ENCODE peak calls at places on chromosomes 5 and 9, in nine cellular contexts. M is foreskin fibroblast, S is iris pigment epithelial cell, W is dermis blood vessel endothelial cell, K is WTC11, B is sciatic nerve, D is posterior cingulate gyrus, N is astrocyte of the hippocampus, X is T-helper 9 cell. T is an unnamed sample.

GRCh38 chr9:130265431-130266235 is at the start of gene HMCN2:
- DNase-seq in N (peak), M (no peak), X (no peak), B (peak), S (peak), D (no peak), K (peak), W (peak), T (no peak)

GRCh38 chr9:84917366-84918063 is 248.0 kb downstream of the NTRK2 start:
- DNase-seq in N (no peak), S (no peak), X (no peak), M (no peak), K (no peak), D (peak), B (no peak), W (no peak), T (no peak)

GRCh38 chr5:42876375-42876844 is 64.7 kb upstream of the SELENOP start:
- DNase-seq in S (no peak), X (no peak), W (peak), B (no peak), D (no peak), N (no peak), M (no peak), K (no peak), T (no peak)

GRCh38 chr5:147539053-147539452 is 29.2 kb upstream of the DPYSL3 start:
- DNase-seq in W (peak), D (no peak), X (no peak), S (peak), M (peak), K (no peak), N (peak), B (no peak), T (no peak)

GRCh38 chr5:76524872-76525271 is 98.3 kb downstream of the F2RL2 start:
- DNase-seq in B (no peak), W (no peak), K (no peak), D (no peak), M (no peak), S (peak), X (no peak), N (peak), T (no peak)

GRCh38 chr5:134111741-134112647 is 2.5 kb upstream of the TCF7 start:
- DNase-seq in N (peak), X (no peak), D (no peak), M (peak), K (no peak), W (no peak), B (no peak), S (peak), T (no peak)

GRCh38 chr5:109253262-109253661 is 156.5 kb downstream of the PJA2 start:
- DNase-seq in K (no peak), X (no peak), M (no peak), W (no peak), N (no peak), B (no peak), S (no peak), D (no peak), T (no peak)

GRCh38 chr5:102561894-102562760 is 63.3 kb upstream of the SLCO6A1 start:
- DNase-seq in M (no peak), K (peak), B (peak), N (no peak), X (no peak), S (no peak), D (no peak), W (peak), T (no peak)

GRCh38 chr5:43973318-43973717 is 370.3 kb downstream of the NNT start:
- DNase-seq in D (no peak), B (no peak), S (peak), X (no peak), M (peak), N (no peak), W (no peak), K (no peak), T (no peak)